ENCODE peak calls at places on chromosomes 4 and X, in nine cellular contexts. One of them, this sample, is unnamed.

GRCh38 chr4:78954048-78954666 is 14.9 kb upstream of the PAQR3 start:
- DNase-seq in tibial nerve: peak
- DNase-seq in breast epithelium: no peak
- DNase-seq in lower leg skin: no peak
- DNase-seq in thyroid gland: no peak
- DNase-seq in ovary: no peak
- DNase-seq in transverse colon: no peak
- DNase-seq in sigmoid colon: no peak
- DNase-seq in suprapubic skin: no peak
- DNase-seq in this sample: no peak

GRCh38 chr4:87309625-87310024 is 13.1 kb downstream of the HSD17B13 start:
- DNase-seq in tibial nerve: no peak
- DNase-seq in breast epithelium: no peak
- DNase-seq in lower leg skin: no peak
- DNase-seq in thyroid gland: no peak
- DNase-seq in ovary: no peak
- DNase-seq in transverse colon: no peak
- DNase-seq in sigmoid colon: no peak
- DNase-seq in suprapubic skin: no peak
- DNase-seq in this sample: no peak

GRCh38 chr4:21678711-21679110 is 269.9 kb downstream of the KCNIP4 start:
- DNase-seq in tibial nerve: no peak
- DNase-seq in breast epithelium: no peak
- DNase-seq in lower leg skin: no peak
- DNase-seq in thyroid gland: no peak
- DNase-seq in ovary: no peak
- DNase-seq in transverse colon: no peak
- DNase-seq in sigmoid colon: no peak
- DNase-seq in suprapubic skin: no peak
- DNase-seq in this sample: no peak

GRCh38 chr4:15410750-15411149 is 17.1 kb upstream of the C1QTNF7 start:
- DNase-seq in tibial nerve: no peak
- DNase-seq in breast epithelium: no peak
- DNase-seq in lower leg skin: no peak
- DNase-seq in thyroid gland: no peak
- DNase-seq in ovary: no peak
- DNase-seq in transverse colon: no peak
- DNase-seq in sigmoid colon: no peak
- DNase-seq in suprapubic skin: no peak
- DNase-seq in this sample: no peak

GRCh38 chr4:87839309-87839946 is 6.7 kb downstream of the MEPE start:
- DNase-seq in tibial nerve: peak
- DNase-seq in breast epithelium: peak
- DNase-seq in lower leg skin: no peak
- DNase-seq in thyroid gland: peak
- DNase-seq in ovary: no peak
- DNase-seq in transverse colon: no peak
- DNase-seq in sigmoid colon: peak
- DNase-seq in suprapubic skin: no peak
- DNase-seq in this sample: no peak

GRCh38 chr4:5462896-5463295 is 245.5 kb downstream of the EVC2 start:
- DNase-seq in tibial nerve: no peak
- DNase-seq in breast epithelium: no peak
- DNase-seq in lower leg skin: no peak
- DNase-seq in thyroid gland: no peak
- DNase-seq in ovary: no peak
- DNase-seq in transverse colon: no peak
- DNase-seq in sigmoid colon: no peak
- DNase-seq in suprapubic skin: peak
- DNase-seq in this sample: no peak

GRCh38 chrX:86383681-86384540 is 235.7 kb downstream of the DACH2 start:
- DNase-seq in tibial nerve: no peak
- DNase-seq in breast epithelium: no peak
- DNase-seq in lower leg skin: no peak
- DNase-seq in thyroid gland: no peak
- DNase-seq in ovary: no peak
- DNase-seq in transverse colon: no peak
- DNase-seq in sigmoid colon: no peak
- DNase-seq in suprapubic skin: no peak
- DNase-seq in this sample: no peak

GRCh38 chr4:54554339-54554990 is 103.3 kb upstream of the KIT start:
- DNase-seq in tibial nerve: peak
- DNase-seq in breast epithelium: peak
- DNase-seq in lower leg skin: no peak
- DNase-seq in thyroid gland: no peak
- DNase-seq in ovary: no peak
- DNase-seq in transverse colon: no peak
- DNase-seq in sigmoid colon: no peak
- DNase-seq in suprapubic skin: no peak
- DNase-seq in this sample: no peak

GRCh38 chrX:39883664-39884063 is 214.1 kb downstream of the BCOR start:
- DNase-seq in tibial nerve: no peak
- DNase-seq in breast epithelium: no peak
- DNase-seq in lower leg skin: no peak
- DNase-seq in thyroid gland: no peak
- DNase-seq in ovary: no peak
- DNase-seq in transverse colon: no peak
- DNase-seq in sigmoid colon: no peak
- DNase-seq in suprapubic skin: no peak
- DNase-seq in this sample: no peak

GRCh38 chr4:4578981-4579380 is 37.1 kb upstream of the STX18 start:
- DNase-seq in tibial nerve: no peak
- DNase-seq in breast epithelium: no peak
- DNase-seq in lower leg skin: no peak
- DNase-seq in thyroid gland: no peak
- DNase-seq in ovary: no peak
- DNase-seq in transverse colon: no peak
- DNase-seq in sigmoid colon: no peak
- DNase-seq in suprapubic skin: no peak
- DNase-seq in this sample: no peak

GRCh38 chr4:112403072-112403945 is 106.1 kb downstream of the ALPK1 start:
- DNase-seq in tibial nerve: no peak
- DNase-seq in breast epithelium: no peak
- DNase-seq in lower leg skin: no peak
- DNase-seq in thyroid gland: no peak
- DNase-seq in ovary: no peak
- DNase-seq in transverse colon: no peak
- DNase-seq in sigmoid colon: no peak
- DNase-seq in suprapubic skin: no peak
- DNase-seq in this sample: no peak

GRCh38 chrX:2650865-2651264 is 40.2 kb upstream of the CD99 start:
- DNase-seq in tibial nerve: no peak
- DNase-seq in breast epithelium: no peak
- DNase-seq in lower leg skin: no peak
- DNase-seq in thyroid gland: no peak
- DNase-seq in ovary: no peak
- DNase-seq in transverse colon: no peak
- DNase-seq in sigmoid colon: no peak
- DNase-seq in suprapubic skin: no peak
- DNase-seq in this sample: no peak

GRCh38 chr4:152680988-152681731 is 1.4 kb upstream of the TMEM154 start:
- DNase-seq in tibial nerve: no peak
- DNase-seq in breast epithelium: no peak
- DNase-seq in lower leg skin: no peak
- DNase-seq in thyroid gland: no peak
- DNase-seq in ovary: no peak
- DNase-seq in transverse colon: no peak
- DNase-seq in sigmoid colon: no peak
- DNase-seq in suprapubic skin: no peak
- DNase-seq in this sample: no peak

GRCh38 chr4:152682143-152682542 is 2.3 kb upstream of the TMEM154 start:
- DNase-seq in tibial nerve: no peak
- DNase-seq in breast epithelium: no peak
- DNase-seq in lower leg skin: no peak
- DNase-seq in thyroid gland: no peak
- DNase-seq in ovary: no peak
- DNase-seq in transverse colon: no peak
- DNase-seq in sigmoid colon: no peak
- DNase-seq in suprapubic skin: no peak
- DNase-seq in this sample: no peak

GRCh38 chr4:152676052-152676854 is 3.5 kb downstream of the TMEM154 start:
- DNase-seq in tibial nerve: no peak
- DNase-seq in breast epithelium: no peak
- DNase-seq in lower leg skin: no peak
- DNase-seq in thyroid gland: no peak
- DNase-seq in ovary: no peak
- DNase-seq in transverse colon: no peak
- DNase-seq in sigmoid colon: no peak
- DNase-seq in suprapubic skin: no peak
- DNase-seq in this sample: no peak

GRCh38 chr4:152678841-152679240 is 956 bp downstream of the TMEM154 start:
- DNase-seq in tibial nerve: no peak
- DNase-seq in breast epithelium: no peak
- DNase-seq in lower leg skin: no peak
- DNase-seq in thyroid gland: no peak
- DNase-seq in ovary: no peak
- DNase-seq in transverse colon: no peak
- DNase-seq in sigmoid colon: no peak
- DNase-seq in suprapubic skin: no peak
- DNase-seq in this sample: no peak

GRCh38 chr4:152679414-152680281 is at the start of gene TMEM154:
- DNase-seq in tibial nerve: peak
- DNase-seq in breast epithelium: peak
- DNase-seq in lower leg skin: peak
- DNase-seq in thyroid gland: peak
- DNase-seq in ovary: peak
- DNase-seq in transverse colon: peak
- DNase-seq in sigmoid colon: peak
- DNase-seq in suprapubic skin: peak
- DNase-seq in this sample: peak
- TF ChIP-seq POLR2A in tibial nerve: no peak
- TF ChIP-seq POLR2A in breast epithelium: no peak
- TF ChIP-seq POLR2A in lower leg skin: no peak
- TF ChIP-seq POLR2A in thyroid gland: no peak
- TF ChIP-seq POLR2A in ovary: no peak
- TF ChIP-seq POLR2A in transverse colon: peak
- TF ChIP-seq POLR2A in sigmoid colon: no peak
- TF ChIP-seq POLR2A in suprapubic skin: no peak
- TF ChIP-seq POLR2A in this sample: peak

DNA sequence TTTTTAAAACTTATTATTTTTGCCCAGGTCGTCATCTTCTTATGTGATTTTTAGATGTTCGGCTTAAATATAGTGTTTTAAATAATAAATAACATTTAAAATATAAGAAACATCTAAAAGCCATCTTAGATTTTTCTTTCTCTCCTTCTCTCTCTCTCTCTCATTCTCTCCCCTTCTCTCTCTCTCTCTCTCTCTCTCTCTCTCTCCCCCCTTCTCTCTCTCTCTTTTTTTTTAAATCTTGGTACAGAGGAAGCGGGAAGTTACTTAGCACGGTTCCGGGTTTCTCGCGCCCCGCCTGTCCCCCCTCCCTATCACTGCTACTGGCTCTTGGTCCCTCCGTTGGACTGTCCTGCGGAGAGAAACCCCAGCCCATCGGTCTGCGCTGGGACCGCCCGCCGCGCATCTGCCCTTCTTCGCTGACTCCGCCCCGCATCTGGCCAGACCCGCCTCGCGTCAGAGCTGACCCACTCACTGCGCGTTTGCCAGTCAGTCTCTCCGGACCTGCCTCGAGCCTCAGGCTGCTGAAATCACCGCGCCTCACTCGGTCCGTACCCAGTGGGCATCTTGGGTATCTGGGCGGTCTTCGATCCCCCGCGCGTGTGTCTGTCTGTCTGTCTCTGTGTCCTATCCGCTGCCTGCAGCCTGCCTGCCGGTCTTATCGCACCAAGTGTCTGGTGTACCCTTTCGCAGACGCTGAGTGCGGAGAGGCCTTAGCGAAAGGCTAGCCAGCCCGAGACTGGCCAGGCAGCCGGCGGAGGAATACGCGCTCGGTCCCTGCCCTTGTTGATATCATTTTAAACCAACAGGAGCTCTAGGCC is at the start of gene PABPC5:
- DNase-seq in tibial nerve: peak
- DNase-seq in breast epithelium: peak
- DNase-seq in lower leg skin: peak
- DNase-seq in thyroid gland: peak
- DNase-seq in ovary: peak
- DNase-seq in transverse colon: peak
- DNase-seq in sigmoid colon: peak
- DNase-seq in suprapubic skin: peak
- DNase-seq in this sample: no peak
- TF ChIP-seq POLR2A in tibial nerve: peak
- TF ChIP-seq POLR2A in breast epithelium: no peak
- TF ChIP-seq POLR2A in lower leg skin: no peak
- TF ChIP-seq POLR2A in thyroid gland: no peak
- TF ChIP-seq POLR2A in ovary: peak
- TF ChIP-seq POLR2A in transverse colon: peak
- TF ChIP-seq POLR2A in sigmoid colon: peak
- TF ChIP-seq POLR2A in suprapubic skin: no peak
- TF ChIP-seq POLR2A in this sample: no peak

GRCh38 chr4:89247951-89248350 is 59.6 kb downstream of the GPRIN3 start:
- DNase-seq in tibial nerve: no peak
- DNase-seq in breast epithelium: no peak
- DNase-seq in lower leg skin: no peak
- DNase-seq in thyroid gland: no peak
- DNase-seq in ovary: no peak
- DNase-seq in transverse colon: no peak
- DNase-seq in sigmoid colon: no peak
- DNase-seq in suprapubic skin: no peak
- DNase-seq in this sample: no peak

GRCh38 chr4:89249716-89250361 is 57.8 kb downstream of the GPRIN3 start:
- DNase-seq in tibial nerve: no peak
- DNase-seq in breast epithelium: no peak
- DNase-seq in lower leg skin: no peak
- DNase-seq in thyroid gland: peak
- DNase-seq in ovary: no peak
- DNase-seq in transverse colon: no peak
- DNase-seq in sigmoid colon: no peak
- DNase-seq in suprapubic skin: no peak
- DNase-seq in this sample: no peak

GRCh38 chr4:89251396-89251795 is 56.2 kb downstream of the GPRIN3 start:
- DNase-seq in tibial nerve: no peak
- DNase-seq in breast epithelium: no peak
- DNase-seq in lower leg skin: no peak
- DNase-seq in thyroid gland: no peak
- DNase-seq in ovary: no peak
- DNase-seq in transverse colon: no peak
- DNase-seq in sigmoid colon: no peak
- DNase-seq in suprapubic skin: no peak
- DNase-seq in this sample: no peak

GRCh38 chr4:89249313-89249712 is 58.3 kb downstream of the GPRIN3 start:
- DNase-seq in tibial nerve: no peak
- DNase-seq in breast epithelium: no peak
- DNase-seq in lower leg skin: no peak
- DNase-seq in thyroid gland: no peak
- DNase-seq in ovary: no peak
- DNase-seq in transverse colon: no peak
- DNase-seq in sigmoid colon: no peak
- DNase-seq in suprapubic skin: no peak
- DNase-seq in this sample: no peak

GRCh38 chr4:89248879-89249281 is 58.7 kb downstream of the GPRIN3 start:
- DNase-seq in tibial nerve: no peak
- DNase-seq in breast epithelium: peak
- DNase-seq in lower leg skin: no peak
- DNase-seq in thyroid gland: no peak
- DNase-seq in ovary: no peak
- DNase-seq in transverse colon: no peak
- DNase-seq in sigmoid colon: no peak
- DNase-seq in suprapubic skin: no peak
- DNase-seq in this sample: no peak
- TF ChIP-seq POLR2A in tibial nerve: no peak
- TF ChIP-seq POLR2A in breast epithelium: no peak
- TF ChIP-seq POLR2A in lower leg skin: no peak
- TF ChIP-seq POLR2A in thyroid gland: no peak
- TF ChIP-seq POLR2A in ovary: no peak
- TF ChIP-seq POLR2A in transverse colon: no peak
- TF ChIP-seq POLR2A in sigmoid colon: no peak
- TF ChIP-seq POLR2A in suprapubic skin: no peak
- TF ChIP-seq POLR2A in this sample: no peak

GRCh38 chrX:53223955-53224859 is 800 bp downstream of the KDM5C start:
- DNase-seq in tibial nerve: no peak
- DNase-seq in breast epithelium: peak
- DNase-seq in lower leg skin: no peak
- DNase-seq in thyroid gland: peak
- DNase-seq in ovary: no peak
- DNase-seq in transverse colon: peak
- DNase-seq in sigmoid colon: no peak
- DNase-seq in suprapubic skin: no peak
- DNase-seq in this sample: peak
- TF ChIP-seq POLR2A in tibial nerve: no peak
- TF ChIP-seq POLR2A in breast epithelium: no peak
- TF ChIP-seq POLR2A in lower leg skin: no peak
- TF ChIP-seq POLR2A in thyroid gland: no peak
- TF ChIP-seq POLR2A in ovary: no peak
- TF ChIP-seq POLR2A in transverse colon: peak
- TF ChIP-seq POLR2A in sigmoid colon: no peak
- TF ChIP-seq POLR2A in suprapubic skin: no peak
- TF ChIP-seq POLR2A in this sample: no peak